ENCODE peak calls at places on chromosome 21, in seven cellular contexts. D is heart left ventricle, O is AG04450, L is RWPE2, S is psoas muscle, H is OCI-LY7, N is H9. A is an unnamed sample.

GRCh38 chr21:37231671-37232070 is 35.5 kb downstream of the VPS26C start:
- DNase-seq in L (no peak), N (no peak), S (no peak), O (no peak), D (no peak), H (no peak), A (no peak)

GRCh38 chr21:30620080-30620479 is 347 bp upstream of the KRTAP20-4 start:
- DNase-seq in H (no peak), N (no peak), O (no peak), L (no peak), S (no peak), D (no peak), A (no peak)

GRCh38 chr21:37505963-37506362 is 139.4 kb downstream of the DYRK1A start:
- DNase-seq in H (no peak), O (no peak), N (no peak), L (no peak), S (no peak), D (no peak), A (no peak)

GRCh38 chr21:31537872-31538576 is 121.5 kb upstream of the SOD1 start:
- DNase-seq in N (no peak), O (no peak), L (no peak), H (no peak), D (no peak), S (no peak), A (no peak)

GRCh38 chr21:35530726-35531125 is 481.6 kb upstream of the RUNX1 start:
- DNase-seq in H (no peak), S (no peak), D (no peak), N (no peak), O (no peak), L (no peak), A (no peak)

GRCh38 chr21:36135391-36136094 is 664 bp downstream of the CBR3 start:
- DNase-seq in H (peak), O (no peak), L (peak), D (peak), N (peak), S (peak), A (peak)

GRCh38 chr21:38631171-38631570 is 132.9 kb upstream of the ERG start:
- DNase-seq in H (no peak), S (no peak), L (no peak), D (no peak), O (no peak), N (no peak), A (no peak)

GRCh38 chr21:17900990-17901385 is 81.8 kb upstream of the C21orf91 start:
- DNase-seq in L (no peak), S (no peak), H (no peak), D (no peak), O (no peak), N (no peak), A (no peak)

GRCh38 chr21:42809577-42810440 is 69.5 kb downstream of the WDR4 start:
- DNase-seq in L (no peak), O (no peak), S (no peak), D (no peak), H (no peak), N (no peak), A (no peak)

GRCh38 chr21:17583898-17584297 is 28.8 kb downstream of the BTG3 start:
- DNase-seq in H (no peak), D (no peak), N (no peak), S (no peak), O (no peak), L (no peak), A (no peak)

GRCh38 chr21:15071012-15071411 is 6.2 kb upstream of the NRIP1 start:
- DNase-seq in N (peak), S (no peak), L (no peak), O (no peak), H (no peak), D (no peak), A (no peak)

GRCh38 chr21:40950970-40951369 is 104.0 kb upstream of the DSCAM start:
- DNase-seq in O (no peak), S (no peak), H (no peak), N (no peak), D (no peak), L (no peak), A (no peak)

GRCh38 chr21:24023402-24023801 is 1583.9 kb downstream of the MRPL39 start:
- DNase-seq in S (no peak), L (no peak), D (no peak), H (no peak), O (no peak), N (no peak), A (no peak)

GRCh38 chr21:41600556-41600955 is 92.6 kb upstream of the TMPRSS2 start:
- DNase-seq in N (no peak), S (no peak), L (peak), O (no peak), H (no peak), D (no peak), A (no peak)

GRCh38 chr21:39022901-39023693 is 160.2 kb downstream of the PSMG1 start:
- DNase-seq in N (no peak), O (no peak), D (peak), L (no peak), S (peak), H (no peak), A (peak)

GRCh38 chr21:14889080-14889805 is 175.6 kb downstream of the NRIP1 start:
- DNase-seq in S (no peak), O (peak), D (no peak), L (no peak), N (no peak), H (no peak), A (no peak)

GRCh38 chr21:45972353-45972715 is 9.2 kb upstream of the COL6A1 start:
- DNase-seq in O (no peak), S (no peak), D (peak), H (no peak), L (peak), N (no peak), A (no peak)

GRCh38 chr21:46130721-46131720 is 24.4 kb downstream of the FTCD start:
- DNase-seq in H (no peak), L (no peak), S (peak), D (peak), O (no peak), N (no peak), A (no peak)

GRCh38 chr21:31731802-31732537 is at the start of gene SCAF4:
- DNase-seq in S (peak), O (peak), L (peak), D (peak), N (peak), H (peak), A (peak)

GRCh38 chr21:39633043-39633442 is 20.3 kb downstream of the B3GALT5 start:
- DNase-seq in O (no peak), H (no peak), L (no peak), D (no peak), N (no peak), S (no peak), A (no peak)

GRCh38 chr21:31347435-31348032 is 3.5 kb upstream of the TIAM1 start:
- DNase-seq in L (no peak), S (no peak), D (no peak), H (peak), O (no peak), N (no peak), A (no peak)

GRCh38 chr21:34989337-34990151 is 59.6 kb downstream of the RUNX1 start:
- DNase-seq in S (no peak), D (no peak), N (no peak), H (no peak), O (no peak), L (no peak), A (no peak)

GRCh38 chr21:34900376-34900775 is 148.7 kb downstream of the RUNX1 start:
- DNase-seq in S (no peak), H (no peak), L (no peak), D (no peak), O (no peak), N (no peak), A (no peak)

GRCh38 chr21:32278068-32278467 is 781 bp downstream of the MIS18A start:
- DNase-seq in L (no peak), H (peak), D (no peak), S (no peak), O (no peak), N (no peak), A (no peak)

GRCh38 chr21:35416866-35417453 is 367.9 kb upstream of the RUNX1 start:
- DNase-seq in D (no peak), O (no peak), H (no peak), L (no peak), S (no peak), N (no peak), A (no peak)

GRCh38 chr21:30567617-30568016 is 6.5 kb upstream of the KRTAP19-7 start:
- DNase-seq in D (no peak), O (no peak), S (no peak), H (no peak), L (no peak), N (no peak), A (no peak)

GRCh38 chr21:36437745-36438128 is 42.2 kb downstream of the CLDN14 start:
- DNase-seq in H (no peak), O (peak), N (no peak), L (no peak), D (no peak), S (no peak), A (peak)

GRCh38 chr21:26769613-26770188 is 75.5 kb downstream of the ADAMTS1 start:
- DNase-seq in H (no peak), D (no peak), S (no peak), N (no peak), O (peak), L (no peak), A (no peak)

GRCh38 chr21:42381347-42381984 is 14.4 kb downstream of the TMPRSS3 start:
- DNase-seq in H (peak), S (no peak), L (no peak), N (peak), O (no peak), D (no peak), A (no peak)

GRCh38 chr21:43624343-43624742 is 34.9 kb downstream of the HSF2BP start:
- DNase-seq in L (no peak), O (no peak), S (no peak), H (no peak), D (no peak), N (no peak), A (no peak)

GRCh38 chr21:34800797-34801518 is 132.2 kb downstream of the CLIC6 start:
- DNase-seq in N (no peak), D (no peak), S (no peak), O (no peak), L (no peak), H (no peak), A (no peak)

GRCh38 chr21:31771685-31772084 is 39.8 kb upstream of the SCAF4 start:
- DNase-seq in H (no peak), D (no peak), O (no peak), S (no peak), N (no peak), L (no peak), A (no peak)

GRCh38 chr21:46001821-46002681 is 20.5 kb downstream of the COL6A1 start:
- DNase-seq in L (peak), O (no peak), S (peak), H (no peak), N (peak), D (peak), A (peak)

GRCh38 chr21:34811368-34811767 is 142.6 kb downstream of the CLIC6 start:
- DNase-seq in S (no peak), H (no peak), O (no peak), N (no peak), D (no peak), L (no peak), A (no peak)

GRCh38 chr21:24824209-24824608 is 783.1 kb downstream of the MRPL39 start:
- DNase-seq in L (no peak), H (no peak), S (no peak), D (no peak), N (no peak), O (no peak), A (no peak)

GRCh38 chr21:46092026-46092764 is 5.7 kb upstream of the COL6A2 start:
- DNase-seq in H (no peak), S (peak), D (peak), N (no peak), O (peak), L (no peak), A (peak)

GRCh38 chr21:43361127-43361492 is 65.8 kb downstream of the SIK1 start:
- DNase-seq in D (peak), L (no peak), O (no peak), N (no peak), H (peak), S (peak), A (no peak)

GRCh38 chr21:44881586-44881939 is 8.1 kb upstream of the PTTG1IP start:
- DNase-seq in L (no peak), H (no peak), O (no peak), D (no peak), N (no peak), S (peak), A (no peak)

GRCh38 chr21:44880762-44881585 is 7.5 kb upstream of the PTTG1IP start:
- DNase-seq in S (peak), H (peak), D (peak), L (no peak), O (no peak), N (no peak), A (no peak)

GRCh38 chr21:44875341-44875740 is 1.9 kb upstream of the PTTG1IP start:
- DNase-seq in H (peak), N (no peak), S (no peak), O (no peak), L (no peak), D (peak), A (no peak)

GRCh38 chr21:44876849-44877575 is 3.5 kb upstream of the PTTG1IP start:
- DNase-seq in O (no peak), N (no peak), H (no peak), S (no peak), D (peak), L (no peak), A (no peak)

GRCh38 chr21:44878053-44878982 is 4.8 kb upstream of the PTTG1IP start:
- DNase-seq in S (no peak), O (no peak), L (no peak), N (no peak), D (peak), H (no peak), A (no peak)
- H3K27ac ChIP-seq in S (no peak), O (no peak), L (peak), N (no peak), D (no peak), H (no peak), A (no peak)

GRCh38 chr21:16476056-16476850 is 746.5 kb downstream of the USP25 start:
- DNase-seq in O (no peak), L (no peak), S (no peak), H (no peak), D (no peak), N (no peak), A (no peak)

GRCh38 chr21:16468191-16468590 is 738.4 kb downstream of the USP25 start:
- DNase-seq in L (no peak), D (no peak), O (no peak), H (no peak), S (no peak), N (no peak), A (no peak)

GRCh38 chr21:16473965-16474364 is 744.2 kb downstream of the USP25 start:
- DNase-seq in D (peak), H (no peak), O (no peak), S (no peak), N (no peak), L (no peak), A (no peak)
- H3K27ac ChIP-seq in D (peak), H (no peak), O (no peak), S (peak), N (no peak), L (no peak), A (peak)

GRCh38 chr21:44952116-44952928 is 12.5 kb downstream of the SLX9 start:
- DNase-seq in N (no peak), O (no peak), L (no peak), S (peak), H (no peak), D (peak), A (no peak)
- H3K27ac ChIP-seq in N (no peak), O (no peak), L (no peak), S (peak), H (no peak), D (peak), A (no peak)

DNA sequence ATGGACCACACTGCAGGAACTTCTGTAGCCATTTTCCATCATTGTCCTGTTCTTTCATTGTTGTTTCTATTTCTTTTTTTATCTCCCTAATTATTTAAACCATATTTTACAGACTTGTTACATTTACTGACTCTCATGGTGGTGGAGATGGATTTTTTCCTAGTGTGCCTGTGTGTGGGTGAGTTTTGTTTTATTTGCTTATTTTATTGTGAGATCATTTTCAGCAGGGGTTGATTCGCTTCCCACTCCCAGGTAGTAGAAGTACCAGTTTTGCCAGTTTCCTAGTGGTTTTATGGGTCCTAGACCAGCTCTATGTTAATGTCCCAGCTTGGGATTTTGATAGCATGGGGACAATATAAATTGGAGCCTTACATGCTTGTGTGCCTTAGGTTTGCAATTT is 80.0 kb upstream of the BACH1 start:
- DNase-seq in H (no peak), N (no peak), O (no peak), L (no peak), D (no peak), S (no peak), A (no peak)
- H3K27ac ChIP-seq in H (no peak), N (no peak), O (no peak), L (peak), D (no peak), S (no peak), A (peak)

GRCh38 chr21:33286600-33287456 is 20.7 kb downstream of the IL10RB start:
- DNase-seq in L (no peak), O (no peak), H (no peak), N (no peak), D (peak), S (no peak), A (peak)

GRCh38 chr21:33290441-33290840 is 24.3 kb downstream of the IL10RB start:
- DNase-seq in O (no peak), H (no peak), L (no peak), S (no peak), N (no peak), D (no peak), A (no peak)

GRCh38 chr21:33291686-33292085 is 25.5 kb downstream of the IL10RB start:
- DNase-seq in D (no peak), N (no peak), H (no peak), S (no peak), L (no peak), O (no peak), A (no peak)

GRCh38 chr21:33286076-33286475 is 19.9 kb downstream of the IL10RB start:
- DNase-seq in L (no peak), O (no peak), S (no peak), N (no peak), D (no peak), H (no peak), A (no peak)

DNA sequence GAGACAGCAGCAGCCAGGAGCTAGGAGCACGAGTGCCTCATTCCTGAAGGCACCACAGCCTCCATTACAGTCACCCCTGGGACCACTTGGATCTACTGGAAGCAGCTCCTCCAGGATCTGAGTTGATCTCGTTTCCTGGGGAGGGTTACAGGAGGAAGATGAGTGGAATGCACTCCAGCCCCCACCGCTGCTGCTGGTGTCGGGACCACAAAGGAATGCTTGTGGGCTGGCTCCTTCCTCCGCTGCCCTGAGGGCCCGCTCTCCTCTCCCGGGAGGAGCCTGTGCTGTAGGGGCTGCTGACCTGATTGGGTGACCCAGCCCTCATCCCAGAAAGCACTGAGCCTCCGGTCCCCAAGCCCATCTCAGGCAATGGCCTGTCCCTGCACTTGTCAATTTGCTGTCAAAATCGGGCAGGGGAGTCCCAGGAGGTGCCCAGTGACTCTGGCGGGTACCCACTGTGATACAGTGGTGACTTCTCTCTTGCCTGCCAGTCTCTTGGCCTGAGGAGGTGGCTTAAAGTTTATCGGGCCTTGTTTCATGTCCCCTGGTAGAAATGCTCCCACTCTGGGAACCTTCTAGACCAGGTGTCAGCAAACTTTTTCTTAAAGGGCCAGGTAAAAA is 23.1 kb downstream of the IL10RB start:
- DNase-seq in O (no peak), S (no peak), D (no peak), H (no peak), N (no peak), L (no peak), A (no peak)
- H3K27ac ChIP-seq in O (no peak), S (no peak), D (peak), H (no peak), N (no peak), L (no peak), A (peak)

GRCh38 chr21:44718571-44718970 is 7.2 kb upstream of the TSPEAR start:
- DNase-seq in H (peak), L (no peak), D (no peak), N (peak), O (no peak), S (no peak), A (no peak)
- H3K27ac ChIP-seq in H (no peak), L (no peak), D (no peak), N (no peak), O (no peak), S (no peak), A (no peak)